ENCODE peak calls at places on chromosomes 4 and X, in ten cellular contexts. N, F, P, L, V, M, X, A, R and W are unnamed samples.

GRCh38 chr4:141686929-141687328 is 50.5 kb downstream of the IL15 start:
- DNase-seq in N (no peak), F (no peak), P (no peak), L (no peak), V (no peak), M (no peak), X (no peak), A (peak; percentile 7), R (no peak), W (no peak)

GRCh38 chr4:161555689-161556660 is 607.8 kb downstream of the FSTL5 start:
- DNase-seq in N (no peak), F (no peak), P (no peak), L (no peak), V (peak; percentile 61), M (no peak), X (no peak), A (no peak), R (no peak), W (no peak)

GRCh38 chrX:129737921-129738320 is 858 bp upstream of the XPNPEP2 start:
- DNase-seq in N (no peak), F (no peak), P (no peak), L (no peak), V (peak; percentile 31), M (no peak), X (no peak), A (no peak), R (no peak), W (no peak)

GRCh38 chr4:12411072-12411471 is 982.4 kb upstream of the HS3ST1 start:
- DNase-seq in N (no peak), F (no peak), P (no peak), L (no peak), V (no peak), M (no peak), X (no peak), A (no peak), R (no peak), W (no peak)

GRCh38 chr4:147863808-147864472 is 132.1 kb downstream of the ARHGAP10 start:
- DNase-seq in N (no peak), F (no peak), P (no peak), L (no peak), V (no peak), M (no peak), X (no peak), A (no peak), R (no peak), W (no peak)

GRCh38 chr4:97150966-97151365 is 992.3 kb downstream of the STPG2 start:
- DNase-seq in N (no peak), F (no peak), P (no peak), L (no peak), V (no peak), M (no peak), X (no peak), A (no peak), R (no peak), W (no peak)

GRCh38 chrX:108731144-108731543 is 5.2 kb downstream of the IRS4 start:
- DNase-seq in N (no peak), F (no peak), P (no peak), L (no peak), V (no peak), M (no peak), X (no peak), A (no peak), R (no peak), W (no peak)

GRCh38 chr4:167119392-167119791 is 114.9 kb downstream of the SPOCK3 start:
- DNase-seq in N (no peak), F (no peak), P (no peak), L (no peak), V (no peak), M (no peak), X (no peak), A (no peak), R (no peak), W (no peak)

GRCh38 chrX:150635952-150636351 is 57.2 kb upstream of the MTMR1 start:
- DNase-seq in N (no peak), F (no peak), P (no peak), L (no peak), V (peak; percentile 78), M (no peak), X (no peak), A (no peak), R (no peak), W (no peak)

GRCh38 chrX:110851780-110852179 is 56.2 kb upstream of the CHRDL1 start:
- DNase-seq in N (no peak), F (no peak), P (no peak), L (no peak), V (peak; percentile 56), M (no peak), X (no peak), A (no peak), R (no peak), W (peak; percentile 13)

GRCh38 chrX:12443534-12444098 is 305.3 kb downstream of the FRMPD4 start:
- DNase-seq in N (no peak), F (no peak), P (no peak), L (no peak), V (peak; percentile 8), M (no peak), X (no peak), A (no peak), R (no peak), W (no peak)

GRCh38 chr4:125313497-125313896 is 1.3 kb upstream of the FAT4 start:
- DNase-seq in N (no peak), F (peak; percentile 54), P (no peak), L (no peak), V (peak; percentile 74), M (peak; percentile 71), X (peak; percentile 90), A (peak; percentile 85), R (peak; percentile 11), W (peak; percentile 72)

GRCh38 chr4:95839891-95840290 is at the start of gene PDHA2:
- DNase-seq in N (no peak), F (no peak), P (no peak), L (no peak), V (no peak), M (no peak), X (no peak), A (no peak), R (no peak), W (no peak)

GRCh38 chr4:78634011-78634664 is 82.6 kb downstream of the ANXA3 start:
- DNase-seq in N (no peak), F (no peak), P (no peak), L (no peak), V (peak; percentile 26), M (no peak), X (peak; percentile 80), A (no peak), R (peak; percentile 40), W (peak; percentile 23)

GRCh38 chr4:4805805-4806345 is 53.6 kb upstream of the MSX1 start:
- DNase-seq in N (no peak), F (no peak), P (no peak), L (no peak), V (no peak), M (no peak), X (no peak), A (no peak), R (no peak), W (no peak)

GRCh38 chrX:155071694-155072215 is 447 bp downstream of the BRCC3 start:
- DNase-seq in N (no peak), F (no peak), P (no peak), L (no peak), V (no peak), M (no peak), X (no peak), A (no peak), R (no peak), W (peak; percentile 36)

GRCh38 chrX:77779695-77780094 is 6.3 kb downstream of the ATRX start:
- DNase-seq in N (no peak), F (no peak), P (no peak), L (no peak), V (no peak), M (no peak), X (no peak), A (no peak), R (no peak), W (no peak)

GRCh38 chrX:117910216-117910615 is 206.4 kb downstream of the KLHL13 start:
- DNase-seq in N (no peak), F (no peak), P (no peak), L (no peak), V (no peak), M (no peak), X (no peak), A (no peak), R (no peak), W (no peak)

GRCh38 chr4:10371869-10372471 is 85.3 kb downstream of the ZNF518B start:
- DNase-seq in N (no peak), F (no peak), P (no peak), L (no peak), V (peak; percentile 11), M (no peak), X (no peak), A (no peak), R (no peak), W (peak; percentile 67)

GRCh38 chrX:119729408-119730201 is 28.8 kb upstream of the SOWAHD start:
- DNase-seq in N (peak; percentile 46), F (no peak), P (no peak), L (peak; percentile 70), V (peak; percentile 38), M (peak; percentile 63), X (peak; percentile 28), A (peak; percentile 54), R (no peak), W (peak; percentile 64)

GRCh38 chr4:54902976-54903375 is 222.4 kb downstream of the KDR start:
- DNase-seq in N (no peak), F (no peak), P (no peak), L (no peak), V (no peak), M (no peak), X (no peak), A (no peak), R (no peak), W (no peak)

GRCh38 chrX:40177489-40177888 is 79.7 kb upstream of the BCOR start:
- DNase-seq in N (no peak), F (no peak), P (no peak), L (no peak), V (no peak), M (no peak), X (no peak), A (no peak), R (no peak), W (no peak)

GRCh38 chr4:19213388-19213787 is 1038.3 kb upstream of the SLIT2 start:
- DNase-seq in N (no peak), F (no peak), P (no peak), L (no peak), V (peak; percentile 14), M (no peak), X (no peak), A (no peak), R (no peak), W (no peak)

GRCh38 chr4:88481557-88481956 is 24.6 kb downstream of the HERC5 start:
- DNase-seq in N (no peak), F (no peak), P (no peak), L (no peak), V (peak; percentile 3), M (no peak), X (no peak), A (no peak), R (no peak), W (no peak)

GRCh38 chrX:112694062-112694461 is 14.3 kb upstream of the LHFPL1 start:
- DNase-seq in N (no peak), F (no peak), P (no peak), L (no peak), V (no peak), M (no peak), X (no peak), A (no peak), R (no peak), W (no peak)

GRCh38 chr4:22901631-22902030 is 208.9 kb downstream of the GBA3 start:
- DNase-seq in N (no peak), F (no peak), P (no peak), L (no peak), V (no peak), M (no peak), X (no peak), A (no peak), R (no peak), W (no peak)

GRCh38 chrX:47181301-47181700 is 12.3 kb upstream of the UBA1 start:
- DNase-seq in N (no peak), F (no peak), P (no peak), L (no peak), V (no peak), M (no peak), X (no peak), A (no peak), R (no peak), W (no peak)

GRCh38 chr4:133151681-133152329 is 2.7 kb downstream of the PCDH10 start:
- DNase-seq in N (no peak), F (peak; percentile 47), P (peak; percentile 29), L (no peak), V (no peak), M (no peak), X (peak; percentile 76), A (no peak), R (peak; percentile 54), W (no peak)